ENCODE peak calls at places on chromosomes 13 and 19, in five cellular contexts. K is upper lobe of right lung, J is breast epithelium, Y is thyroid gland, B is left ventricle myocardium inferior. O is an unnamed sample. For H3K4me1, the result is how much of the 10 kb centered on the place peaks cover.

GRCh38 chr13:113493315-113493951 is 2.9 kb upstream of the DCUN1D2 start:
- DNase-seq in J (no peak), Y (no peak), K (no peak), B (no peak), O (peak)

GRCh38 chr13:106464076-106464475 is 71.4 kb downstream of the EFNB2 start:
- DNase-seq in Y (no peak), K (no peak), J (no peak), B (no peak), O (no peak)

GRCh38 chr13:67303661-67304333 is 73.7 kb upstream of the PCDH9 start:
- DNase-seq in K (no peak), J (no peak), Y (no peak), B (no peak), O (no peak)

GRCh38 chr13:24910502-24911134 is 146.6 kb downstream of the RNF17 start:
- DNase-seq in B (no peak), Y (no peak), K (no peak), J (no peak), O (no peak)

GRCh38 chr13:43583331-43583730 is 203.4 kb downstream of the ENOX1 start:
- DNase-seq in B (no peak), K (no peak), Y (no peak), J (no peak), O (no peak)

GRCh38 chr19:2365201-2365970 is 5.3 kb downstream of the TMPRSS9 start:
- DNase-seq in B (no peak), Y (no peak), J (no peak), K (no peak), O (no peak)

GRCh38 chr13:112840472-112841302 is 128.3 kb upstream of the MCF2L start:
- DNase-seq in B (no peak), K (no peak), J (no peak), Y (no peak), O (no peak)

GRCh38 chr13:106318941-106319411 is 216.5 kb downstream of the EFNB2 start:
- DNase-seq in B (no peak), J (no peak), K (no peak), Y (peak), O (no peak)

GRCh38 chr13:83692800-83693199 is 189.5 kb downstream of the SLITRK1 start:
- DNase-seq in B (no peak), K (no peak), Y (no peak), J (no peak), O (no peak)

GRCh38 chr13:51679616-51680015 is 95.4 kb downstream of the WDFY2 start:
- DNase-seq in Y (no peak), K (no peak), B (no peak), J (no peak), O (no peak)

GRCh38 chr13:30331331-30331771 is 24.0 kb upstream of the KATNAL1 start:
- DNase-seq in B (peak), J (no peak), Y (no peak), K (no peak), O (peak)

GRCh38 chr19:56333506-56333905 is 18.9 kb upstream of the ZSCAN5A start:
- DNase-seq in K (no peak), J (no peak), B (no peak), Y (peak), O (peak)

GRCh38 chr19:17347361-17347760 is 10.0 kb downstream of the GTPBP3 start:
- DNase-seq in J (no peak), Y (no peak), B (no peak), K (no peak), O (no peak)
- H3K27ac ChIP-seq in J (peak), Y (peak), B (peak), K (no peak), O (peak)

DNA sequence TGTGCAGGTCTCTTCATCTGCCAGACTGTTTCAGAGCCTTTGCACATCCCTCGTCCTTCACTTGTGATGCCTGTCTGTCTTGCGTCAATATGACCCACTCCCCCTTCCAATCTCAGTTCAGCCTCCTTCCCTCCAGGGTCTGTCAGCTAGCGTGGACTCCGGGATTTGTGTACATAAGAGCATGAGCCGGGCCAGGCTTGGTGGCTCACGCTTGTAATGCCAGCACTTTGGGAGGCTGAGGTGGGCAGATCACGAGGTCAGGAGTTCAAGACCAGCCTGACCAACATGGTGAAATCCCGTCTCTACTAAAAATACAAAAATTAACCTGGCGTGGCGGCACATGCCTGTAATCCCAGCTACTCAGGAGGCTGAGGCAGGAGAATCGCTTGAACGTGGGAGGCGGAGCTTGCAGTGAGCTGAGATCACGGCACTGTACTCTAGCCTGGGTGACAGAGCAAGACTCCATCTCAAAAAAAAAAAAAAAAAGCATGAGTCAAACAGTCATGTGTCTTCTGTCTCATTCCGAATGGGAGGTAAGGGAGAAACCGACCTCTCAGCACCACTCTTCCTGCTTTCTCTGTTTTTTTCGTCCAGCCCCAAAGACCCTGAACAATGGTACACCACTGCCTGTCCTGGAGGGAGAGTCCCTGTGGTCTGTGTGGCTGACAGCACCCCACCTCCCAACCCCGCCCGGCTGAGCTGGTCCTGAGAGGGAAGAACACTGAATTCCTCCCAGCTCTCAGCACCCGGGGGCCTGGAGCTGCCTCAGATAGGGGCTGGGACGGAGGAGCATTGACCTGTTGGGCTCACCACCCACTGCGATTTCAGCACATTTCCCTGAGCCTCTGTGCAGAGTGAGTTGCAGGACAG is 2.4 kb upstream of the SIGLEC9 start:
- DNase-seq in Y (no peak), K (no peak), J (no peak), B (no peak), O (no peak)
- H3K4me1 ChIP-seq in Y (under half), K (under half), J (under half), B (under half), O (under half)

GRCh38 chr13:99005609-99006008 is 27.7 kb upstream of the DOCK9 start:
- DNase-seq in K (no peak), B (no peak), J (no peak), Y (no peak), O (no peak)

GRCh38 chr13:99007414-99007986 is 29.6 kb upstream of the DOCK9 start:
- DNase-seq in B (no peak), Y (no peak), K (no peak), J (no peak), O (no peak)

GRCh38 chr13:99004931-99005330 is 27.1 kb upstream of the DOCK9 start:
- DNase-seq in Y (no peak), J (no peak), K (no peak), B (no peak), O (no peak)

GRCh38 chr13:99009987-99010551 is 32.2 kb upstream of the DOCK9 start:
- DNase-seq in K (no peak), Y (no peak), B (no peak), J (no peak), O (no peak)

DNA sequence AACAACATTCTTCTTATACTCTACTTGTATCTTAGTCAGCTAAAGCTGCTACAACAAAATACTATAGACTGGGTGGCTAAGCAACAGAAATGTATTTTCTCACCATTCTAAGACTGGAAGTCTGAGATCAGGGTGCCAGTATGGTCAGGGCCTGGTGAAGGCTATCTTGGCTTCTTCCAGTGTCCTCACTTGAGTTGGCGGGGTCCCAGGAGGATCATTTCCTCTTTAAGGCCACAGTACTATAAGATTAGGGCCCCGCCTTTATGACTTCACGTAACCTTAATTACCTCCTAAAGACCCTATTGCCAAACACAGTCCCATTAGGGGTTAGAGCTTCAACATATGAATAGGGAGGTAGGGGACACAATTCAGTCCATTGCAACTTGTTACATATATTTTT is 30.7 kb upstream of the DOCK9 start:
- DNase-seq in K (no peak), B (no peak), J (no peak), Y (no peak), O (no peak)
- H3K27ac ChIP-seq in K (peak), B (peak), J (peak), Y (peak), O (no peak)

DNA sequence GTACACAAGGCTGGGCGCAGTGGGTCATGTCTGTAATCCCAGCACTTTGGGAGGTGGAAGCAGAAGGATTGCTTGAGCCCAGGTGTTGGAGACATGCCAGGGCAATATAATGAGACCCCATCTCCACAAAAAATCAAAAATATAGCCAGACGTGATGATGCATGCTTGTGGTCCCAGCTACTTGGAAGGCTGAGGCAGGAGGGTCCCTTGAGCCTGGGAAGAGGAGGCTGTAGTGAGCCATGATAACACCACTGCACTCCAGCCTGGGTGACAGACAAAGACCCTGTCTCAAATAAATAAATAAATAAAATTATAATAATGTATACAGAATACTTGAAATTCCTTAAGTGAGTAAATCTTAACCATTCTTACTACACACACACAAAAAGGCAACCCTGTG is 127.7 kb downstream of the SPRY2 start:
- DNase-seq in J (no peak), K (no peak), Y (no peak), B (no peak), O (no peak)
- H3K4me1 ChIP-seq in J (under half), K (under half), Y (under half), B (under half), O (under half)

DNA sequence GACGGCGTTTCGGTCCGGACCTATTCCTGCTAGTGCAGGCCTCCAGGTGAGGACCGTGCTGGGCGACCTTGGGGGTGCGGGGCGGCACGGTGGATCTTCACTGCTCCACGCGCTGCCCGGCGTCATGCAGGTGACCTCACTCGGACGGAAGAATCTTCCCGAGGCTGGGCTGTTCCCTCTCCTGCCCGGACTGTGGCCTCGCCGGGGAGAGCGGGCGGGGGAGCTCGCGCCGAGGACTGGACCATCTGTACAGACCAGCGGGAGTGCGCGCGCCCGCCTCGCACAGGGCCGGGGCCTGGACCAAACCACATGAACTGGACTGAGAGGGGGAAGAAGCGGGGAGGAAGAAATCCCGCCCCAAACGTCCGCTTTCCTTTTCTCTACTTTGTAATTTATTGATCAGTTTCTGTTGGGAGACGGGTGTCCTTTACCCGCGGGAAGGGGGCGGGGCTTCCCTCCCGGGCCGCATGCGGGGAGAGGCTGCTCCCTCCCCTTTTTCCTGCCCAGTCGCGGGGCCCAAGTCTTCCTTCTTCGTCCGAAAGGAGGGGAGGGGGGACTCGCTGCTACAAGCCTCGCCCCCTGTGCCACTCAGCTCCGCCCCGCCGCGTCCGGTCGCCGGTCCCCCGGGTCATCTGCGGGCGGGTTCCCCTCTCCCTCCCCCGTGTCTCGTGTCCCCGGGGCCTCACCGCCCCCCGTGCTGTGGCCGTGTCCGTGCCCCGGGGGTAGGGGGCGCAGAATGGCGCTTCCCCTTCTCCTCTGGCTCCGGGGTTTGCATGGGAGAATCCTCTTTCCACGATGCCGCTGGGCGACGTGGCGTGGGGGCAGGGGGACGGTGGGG is 4.9 kb downstream of the HRC start:
- DNase-seq in J (peak), Y (peak), B (peak), K (peak), O (peak)
- H3K27ac ChIP-seq in J (peak), Y (peak), B (peak), K (peak), O (peak)

GRCh38 chr19:13024958-13025653 is 29.8 kb downstream of the NFIX start:
- DNase-seq in Y (peak), B (no peak), J (no peak), K (peak), O (no peak)

GRCh38 chr19:13025819-13026477 is 30.7 kb downstream of the NFIX start:
- DNase-seq in Y (no peak), B (no peak), K (no peak), J (no peak), O (no peak)

GRCh38 chr19:13027031-13027430 is 31.8 kb downstream of the NFIX start:
- DNase-seq in K (no peak), Y (no peak), B (no peak), J (no peak), O (no peak)

GRCh38 chr19:13027557-13027956 is 32.3 kb downstream of the NFIX start:
- DNase-seq in J (no peak), Y (no peak), B (no peak), K (no peak), O (no peak)

DNA sequence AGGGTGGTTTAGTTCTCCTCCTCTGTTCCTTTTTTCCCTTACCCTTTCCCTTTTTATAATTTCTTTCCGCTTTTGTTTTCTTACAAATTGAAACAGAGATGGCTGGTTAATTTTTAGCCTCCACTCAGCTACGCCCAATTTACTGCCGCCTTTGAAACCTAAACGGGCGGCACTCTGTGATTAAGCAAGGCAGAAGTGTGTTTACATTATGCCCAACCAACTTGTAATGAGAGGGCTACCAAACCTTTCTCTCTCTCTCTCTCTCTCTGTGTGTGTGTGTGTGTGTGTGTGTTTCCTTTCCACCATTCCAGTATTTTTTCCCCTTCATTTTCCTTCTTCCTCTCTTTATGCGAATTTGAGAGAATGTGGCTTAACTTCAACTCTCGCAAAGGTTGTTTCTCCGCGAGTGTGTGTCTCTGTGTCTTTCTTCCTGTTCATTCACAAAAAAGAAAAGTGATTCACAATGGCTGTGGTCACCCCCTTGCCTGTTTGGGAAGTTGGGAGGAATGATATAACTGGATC is 31.3 kb downstream of the NFIX start:
- DNase-seq in J (no peak), B (no peak), Y (peak), K (no peak), O (peak)
- H3K4me1 ChIP-seq in J (under half), B (half or more), Y (half or more), K (half or more), O (half or more)

GRCh38 chr19:52007805-52008557 is at the start of gene ZNF615:
- DNase-seq in K (peak), B (peak), Y (peak), J (peak), O (peak)
- H3K27ac ChIP-seq in K (peak), B (peak), Y (peak), J (peak), O (peak)

O was measured in body of pancreas.